ENCODE peak calls at places on chromosomes 7 and 10, in four cellular contexts. W is A549, M is K562, Z is HepG2. S is an unnamed sample.

GRCh38 chr10:132955479-132955878 is 13.1 kb upstream of the CFAP46 start:
- DNase-seq in M (no peak), W (no peak), Z (no peak), S (no peak)

GRCh38 chr10:12710594-12711343 is 290.7 kb downstream of the CCDC3 start:
- DNase-seq in M (peak), W (peak), Z (peak), S (peak)

GRCh38 chr7:14125998-14126397 is 136.5 kb upstream of the ETV1 start:
- DNase-seq in M (no peak), W (no peak), Z (no peak), S (no peak)

GRCh38 chr10:79249156-79250121 is 97.8 kb upstream of the PPIF start:
- DNase-seq in M (no peak), W (no peak), Z (no peak), S (no peak)

GRCh38 chr10:130751851-130752250 is 559.7 kb downstream of the TCERG1L start:
- DNase-seq in M (no peak), Z (no peak), W (no peak), S (no peak)

GRCh38 chr10:104711167-104711765 is 70.2 kb downstream of the SORCS3 start:
- DNase-seq in Z (no peak), M (no peak), W (no peak), S (no peak)

GRCh38 chr10:630581-631073 is 58.8 kb downstream of the DIP2C start:
- DNase-seq in M (no peak), Z (no peak), W (no peak), S (no peak)

GRCh38 chr10:29120216-29120615 is 168.7 kb upstream of the LYZL1 start:
- DNase-seq in Z (no peak), W (peak), M (no peak), S (no peak)

GRCh38 chr10:17236468-17236886 is 8.4 kb downstream of the VIM start:
- DNase-seq in W (no peak), M (no peak), Z (no peak), S (no peak)

GRCh38 chr10:31381766-31382316 is 62.8 kb downstream of the ZEB1 start:
- DNase-seq in M (no peak), Z (no peak), W (no peak), S (no peak)

GRCh38 chr7:21959387-21959776 is 13.7 kb upstream of the CDCA7L start:
- DNase-seq in M (no peak), W (no peak), Z (no peak), S (no peak)

GRCh38 chr10:120945801-120946302 is 94.7 kb downstream of the WDR11 start:
- DNase-seq in M (no peak), W (peak), Z (no peak), S (no peak)

GRCh38 chr10:6416892-6417512 is 163.1 kb downstream of the PRKCQ start:
- DNase-seq in M (peak), W (peak), Z (peak), S (no peak)

GRCh38 chr7:130231792-130232191 is 24.1 kb downstream of the SSMEM1 start:
- DNase-seq in W (no peak), Z (no peak), M (no peak), S (no peak)

GRCh38 chr7:154794147-154794780 is 208.7 kb downstream of the PAXIP1 start:
- DNase-seq in W (no peak), M (peak), Z (no peak), S (no peak)

GRCh38 chr10:7507887-7508726 is 97.3 kb upstream of the SFMBT2 start:
- DNase-seq in M (no peak), Z (no peak), W (no peak), S (no peak)

GRCh38 chr7:17725761-17726160 is 214.5 kb downstream of the SNX13 start:
- DNase-seq in M (no peak), W (no peak), Z (no peak), S (no peak)

GRCh38 chr7:37683263-37684120 is at the start of gene GPR141:
- DNase-seq in M (no peak), Z (no peak), W (no peak), S (no peak)

GRCh38 chr7:2444476-2444875 is 31.7 kb downstream of the GRIFIN start:
- DNase-seq in M (peak), W (no peak), Z (no peak), S (no peak)

GRCh38 chr10:108443636-108444035 is 1279.1 kb upstream of the SORCS1 start:
- DNase-seq in W (no peak), Z (no peak), M (no peak), S (no peak)

GRCh38 chr7:99340659-99341058 is 15.0 kb downstream of the ARPC1A start:
- DNase-seq in Z (no peak), M (no peak), W (no peak), S (no peak)

DNA sequence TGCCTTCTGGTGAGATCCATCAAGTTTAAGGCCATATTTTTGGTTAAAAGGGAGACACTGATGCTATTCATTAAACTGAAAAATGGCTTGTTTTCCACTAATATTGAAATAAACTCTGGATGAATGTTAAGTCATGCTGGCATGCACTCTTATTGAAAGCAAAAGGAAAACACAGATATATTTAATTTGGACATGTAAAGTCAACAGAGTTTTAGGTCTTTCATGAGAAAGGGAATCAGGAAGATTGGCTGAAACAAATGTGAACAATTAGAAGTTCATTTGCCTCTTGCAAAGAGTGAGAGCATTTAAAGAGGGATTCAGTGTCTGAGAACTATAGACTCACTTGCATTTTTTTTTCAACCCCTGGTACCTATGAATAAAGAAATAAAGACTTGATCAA is 879.3 kb downstream of the LRMDA start:
- DNase-seq in W (no peak), Z (no peak), M (no peak), S (no peak)
- TF ChIP-seq MAX in W (no peak), Z (no peak), M (no peak), S (no peak)

DNA sequence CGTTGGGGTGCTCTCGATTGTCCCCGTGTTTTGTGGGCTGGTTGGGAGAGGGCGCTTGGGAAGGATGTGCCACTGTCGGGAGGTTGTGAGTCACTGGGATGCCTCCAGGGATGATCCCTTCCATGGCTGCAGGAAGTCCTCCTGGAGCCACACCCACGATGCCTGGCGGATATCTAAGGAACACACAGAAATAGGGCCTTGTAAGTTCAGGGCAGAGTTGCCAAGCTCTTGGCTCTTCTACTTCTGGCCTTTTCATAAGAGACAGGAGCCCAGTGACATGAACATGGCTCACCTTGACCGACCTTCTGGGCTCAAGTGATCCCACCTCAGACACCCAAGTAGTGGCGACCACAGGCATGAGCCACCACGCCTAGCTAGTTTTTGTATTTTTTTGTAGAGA is 47.6 kb downstream of the ZRANB1 start:
- DNase-seq in M (no peak), Z (no peak), W (no peak), S (no peak)
- TF ChIP-seq HMGXB4 in M (no peak), Z (no peak), W (no peak), S (no peak)

DNA sequence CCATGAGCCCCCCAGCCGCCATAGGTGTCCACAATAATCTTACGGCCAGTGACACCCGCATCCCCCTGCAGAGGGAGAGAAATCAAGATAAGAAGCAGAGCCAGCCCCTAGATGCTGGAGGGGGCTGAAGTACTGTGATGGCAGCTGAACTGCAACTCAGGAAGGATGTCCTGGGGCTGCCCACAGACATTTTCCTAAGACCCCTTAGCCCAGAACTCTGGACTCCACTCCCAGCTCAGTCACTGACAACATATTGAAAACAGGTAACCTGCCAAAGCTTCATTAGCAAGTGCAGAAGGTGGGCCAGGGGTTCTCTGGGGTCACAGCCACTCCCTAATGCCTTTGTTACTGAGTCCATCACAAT is 14.3 kb downstream of the MAT1A start:
- DNase-seq in M (no peak), W (no peak), Z (no peak), S (no peak)
- TF ChIP-seq MAX in M (no peak), W (no peak), Z (no peak), S (no peak)

GRCh38 chr7:45923290-45923689 is 2.2 kb upstream of the IGFBP3 start:
- DNase-seq in W (peak), M (peak), Z (peak), S (peak)
- TF ChIP-seq HMGXB4 in W (no peak), M (no peak), Z (no peak), S (no peak)

GRCh38 chr10:72424561-72424960 is 69.8 kb upstream of the DNAJB12 start:
- DNase-seq in Z (peak), W (no peak), M (no peak), S (no peak)

GRCh38 chr10:72425133-72425532 is 70.4 kb upstream of the DNAJB12 start:
- DNase-seq in W (no peak), Z (peak), M (no peak), S (no peak)

GRCh38 chr10:72429931-72430330 is 75.2 kb upstream of the DNAJB12 start:
- DNase-seq in W (no peak), Z (no peak), M (no peak), S (no peak)

GRCh38 chr10:72423426-72423825 is 68.7 kb upstream of the DNAJB12 start:
- DNase-seq in Z (no peak), W (no peak), M (no peak), S (no peak)

GRCh38 chr10:72426982-72427381 is 72.3 kb upstream of the DNAJB12 start:
- DNase-seq in Z (no peak), M (no peak), W (no peak), S (peak)
- TF ChIP-seq MAX in Z (no peak), M (no peak), W (no peak), S (no peak)